ENCODE peak calls at places on chromosomes 12 and 14, in ten cellular contexts. Q is GM23338, H is Panc1, C is H1, K is stomach, Y is spleen, N is upper lobe of left lung, D is HCT116, R is breast epithelium, E is HepG2. M is an unnamed sample.

GRCh38 chr12:69732088-69732487 is 6.6 kb upstream of the RAB3IP start:
- DNase-seq in Q (no peak), K (no peak), C (no peak), D (no peak), E (no peak), Y (no peak), N (no peak), H (no peak), R (no peak), M (no peak)

GRCh38 chr14:77989441-77989891 is 180.7 kb upstream of the NRXN3 start:
- DNase-seq in R (no peak), C (no peak), N (no peak), H (no peak), D (no peak), Q (no peak), E (no peak), Y (no peak), K (no peak), M (no peak)

GRCh38 chr14:69868363-69868963 is 10.8 kb upstream of the SMOC1 start:
- DNase-seq in N (no peak), E (no peak), Y (no peak), D (no peak), Q (no peak), H (no peak), K (no peak), R (no peak), C (no peak), M (no peak)

GRCh38 chr14:97350894-97351713 is 553.9 kb downstream of the VRK1 start:
- DNase-seq in Q (no peak), R (no peak), E (no peak), K (peak), Y (no peak), C (no peak), N (no peak), D (no peak), H (no peak), M (no peak)

GRCh38 chr14:91310620-91311283 is 66.2 kb upstream of the GPR68 start:
- DNase-seq in K (no peak), Q (no peak), D (no peak), N (no peak), E (no peak), R (no peak), Y (no peak), C (no peak), H (no peak), M (no peak)

GRCh38 chr12:6554168-6554989 is 1.5 kb downstream of the IFFO1 start:
- DNase-seq in K (peak), D (peak), C (no peak), Q (peak), N (peak), H (no peak), Y (peak), R (no peak), E (peak), M (peak)

GRCh38 chr12:27615331-27615891 is 80.8 kb upstream of the REP15 start:
- DNase-seq in E (no peak), Y (no peak), R (no peak), N (no peak), K (no peak), C (no peak), D (peak), H (no peak), Q (no peak), M (no peak)

GRCh38 chr14:70809238-70810214 is at the start of gene MAP3K9:
- DNase-seq in H (peak), Q (peak), E (peak), N (peak), Y (peak), D (peak), K (peak), C (peak), R (peak), M (peak)

GRCh38 chr14:64918216-64918615 is 4.0 kb downstream of the CHURC1 start:
- DNase-seq in K (no peak), H (no peak), D (no peak), C (no peak), E (no peak), N (no peak), Q (no peak), Y (no peak), R (no peak), M (no peak)

GRCh38 chr12:11651377-11651776 is 1.9 kb downstream of the ETV6 start:
- DNase-seq in K (no peak), E (no peak), R (no peak), C (no peak), Y (no peak), Q (no peak), D (no peak), H (no peak), N (no peak), M (no peak)

GRCh38 chr14:103056322-103057027 is 874 bp downstream of the CDC42BPB start:
- DNase-seq in R (no peak), H (no peak), Y (peak), E (no peak), N (peak), Q (peak), D (no peak), C (no peak), K (peak), M (peak)

DNA sequence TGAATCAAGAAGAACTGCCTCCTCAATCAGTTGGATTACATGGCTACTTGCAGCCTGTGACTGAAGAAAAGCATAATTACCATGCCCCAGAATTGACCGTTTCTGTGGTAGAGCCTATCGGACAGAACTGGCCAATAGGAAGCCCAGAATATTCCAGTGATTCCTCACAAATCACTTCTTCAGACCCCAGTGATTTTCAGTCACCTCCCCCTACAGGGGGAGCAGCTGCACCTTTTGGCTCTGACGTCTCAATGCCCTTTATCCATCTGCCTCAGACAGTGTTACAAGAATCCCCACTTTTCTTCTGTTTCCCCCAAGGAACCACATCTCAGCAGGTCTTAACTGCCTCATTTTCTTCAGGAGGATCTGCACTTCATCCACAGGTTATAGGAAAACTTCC is 80.8 kb downstream of the RAD52 start:
- DNase-seq in C (no peak), N (no peak), R (no peak), Q (peak), H (no peak), D (no peak), Y (no peak), E (no peak), K (no peak), M (no peak)
- TF ChIP-seq CTCF in C (no peak), N (no peak), R (no peak), Q (peak), H (peak), D (no peak), Y (no peak), E (peak), K (no peak), M (no peak)

DNA sequence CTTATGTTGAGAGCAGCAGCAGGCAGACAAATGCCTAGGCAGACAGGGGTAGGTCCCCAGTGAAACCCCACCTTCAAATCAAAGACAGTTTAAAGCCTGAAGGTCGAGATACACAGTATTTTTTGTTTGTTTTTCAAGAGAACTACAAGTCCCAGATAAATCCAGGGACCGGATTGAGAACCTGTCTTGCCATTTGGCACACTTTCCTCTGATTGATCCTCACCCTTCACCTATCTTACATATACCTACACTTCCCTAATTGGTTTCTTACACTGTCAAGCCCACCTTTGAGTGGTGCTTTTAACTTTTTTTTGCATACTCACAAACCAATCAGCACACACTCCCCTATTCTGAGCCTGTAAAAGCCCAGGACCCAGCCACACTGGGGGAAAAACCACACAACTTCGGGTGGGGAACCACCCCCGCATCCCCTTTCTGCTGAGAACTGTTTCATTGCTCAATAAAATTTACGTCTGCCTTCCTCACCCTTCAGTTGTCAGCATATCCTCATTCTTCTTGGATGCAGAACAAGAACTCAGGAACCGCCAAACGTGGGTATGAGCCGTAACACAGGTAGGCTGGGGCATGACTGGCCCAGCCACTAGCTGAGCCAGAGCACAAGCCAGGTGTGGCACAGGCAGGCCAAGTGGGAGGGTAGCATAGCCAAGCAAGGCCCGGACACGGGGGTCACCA is 11.1 kb downstream of the DICER1 start:
- DNase-seq in K (no peak), H (no peak), C (no peak), N (peak), Q (no peak), D (no peak), E (no peak), R (peak), Y (peak), M (no peak)
- TF ChIP-seq POLR2AphosphoS5 in K (no peak), H (no peak), C (no peak), N (no peak), Q (no peak), D (no peak), E (no peak), R (no peak), Y (peak), M (no peak)

DNA sequence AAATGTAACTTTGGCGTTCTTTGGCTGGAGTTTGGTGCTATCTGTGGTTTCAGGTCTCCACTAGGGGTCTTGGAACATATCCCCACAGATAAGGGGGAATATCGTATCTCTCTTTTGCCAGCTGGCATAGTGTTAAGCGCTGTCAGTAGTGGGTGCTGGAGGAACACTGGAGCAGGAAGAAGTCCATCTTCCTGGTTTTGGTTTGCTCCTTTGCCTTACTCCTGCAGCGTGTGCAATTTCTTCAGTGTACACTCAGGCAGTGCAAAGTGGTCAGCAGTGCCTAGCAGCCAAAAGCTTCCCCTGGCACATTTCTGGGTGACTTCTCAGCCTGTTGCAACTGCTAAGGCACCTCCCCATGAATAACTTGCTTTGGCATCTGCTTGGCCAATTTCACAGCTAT is 11.7 kb upstream of the RIPK3 start:
- DNase-seq in Y (no peak), N (no peak), C (no peak), D (no peak), R (no peak), K (no peak), H (no peak), Q (peak), E (no peak), M (peak)
- TF ChIP-seq CTCF in Y (no peak), N (no peak), C (peak), D (no peak), R (no peak), K (no peak), H (no peak), Q (peak), E (peak), M (no peak)

GRCh38 chr14:104428333-104428851 is 151.2 kb upstream of the C14orf180 start:
- DNase-seq in D (no peak), Q (no peak), R (no peak), N (peak), Y (no peak), E (no peak), H (no peak), C (no peak), K (peak), M (no peak)

GRCh38 chr14:104427126-104427851 is 152.3 kb upstream of the C14orf180 start:
- DNase-seq in Y (no peak), K (peak), Q (no peak), N (no peak), H (no peak), R (no peak), D (no peak), E (no peak), C (no peak), M (no peak)

GRCh38 chr14:104428860-104429259 is 150.7 kb upstream of the C14orf180 start:
- DNase-seq in C (no peak), N (no peak), E (no peak), H (no peak), Y (no peak), R (no peak), D (no peak), K (no peak), Q (no peak), M (no peak)

GRCh38 chr14:104431351-104431928 is 148.1 kb upstream of the C14orf180 start:
- DNase-seq in N (no peak), Q (no peak), D (no peak), E (no peak), H (no peak), K (no peak), Y (no peak), R (no peak), C (no peak), M (no peak)

DNA sequence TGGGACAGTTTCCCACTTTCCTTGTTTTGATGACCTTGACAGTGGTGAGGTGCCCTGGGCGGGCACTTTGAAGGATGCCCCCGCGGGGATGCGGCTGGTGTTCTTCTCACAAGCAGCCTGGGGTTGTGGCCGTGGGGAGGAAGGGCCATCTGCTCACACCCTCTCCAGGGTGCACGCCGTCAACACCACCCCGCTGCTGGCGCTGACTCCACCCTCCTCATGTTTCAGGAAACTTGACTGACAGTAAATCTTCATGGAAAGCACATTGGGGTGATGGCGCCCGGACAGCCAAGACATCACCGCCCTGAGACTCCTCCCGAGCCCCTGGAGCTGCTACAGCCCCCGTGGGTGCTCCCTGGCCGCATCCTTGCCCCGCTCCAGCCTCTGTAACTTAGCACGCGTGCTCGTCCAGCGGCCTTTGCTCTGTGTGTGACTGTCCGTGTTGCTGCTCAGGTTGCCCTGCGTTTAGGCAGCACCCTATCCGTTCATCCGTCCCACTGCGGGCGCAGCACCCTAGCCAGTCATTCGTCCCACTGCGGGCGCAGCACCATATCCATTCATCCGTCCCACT is 150.2 kb upstream of the C14orf180 start:
- DNase-seq in C (no peak), R (no peak), Y (no peak), H (no peak), K (no peak), N (no peak), D (no peak), E (no peak), Q (no peak), M (no peak)
- TF ChIP-seq POLR2AphosphoS5 in C (no peak), R (no peak), Y (no peak), H (no peak), K (no peak), N (no peak), D (no peak), E (no peak), Q (no peak), M (no peak)

GRCh38 chr14:44847910-44848309 is 113.8 kb downstream of the KLHL28 start:
- DNase-seq in R (no peak), D (no peak), Y (no peak), N (no peak), E (no peak), H (no peak), Q (no peak), C (no peak), K (no peak), M (no peak)

DNA sequence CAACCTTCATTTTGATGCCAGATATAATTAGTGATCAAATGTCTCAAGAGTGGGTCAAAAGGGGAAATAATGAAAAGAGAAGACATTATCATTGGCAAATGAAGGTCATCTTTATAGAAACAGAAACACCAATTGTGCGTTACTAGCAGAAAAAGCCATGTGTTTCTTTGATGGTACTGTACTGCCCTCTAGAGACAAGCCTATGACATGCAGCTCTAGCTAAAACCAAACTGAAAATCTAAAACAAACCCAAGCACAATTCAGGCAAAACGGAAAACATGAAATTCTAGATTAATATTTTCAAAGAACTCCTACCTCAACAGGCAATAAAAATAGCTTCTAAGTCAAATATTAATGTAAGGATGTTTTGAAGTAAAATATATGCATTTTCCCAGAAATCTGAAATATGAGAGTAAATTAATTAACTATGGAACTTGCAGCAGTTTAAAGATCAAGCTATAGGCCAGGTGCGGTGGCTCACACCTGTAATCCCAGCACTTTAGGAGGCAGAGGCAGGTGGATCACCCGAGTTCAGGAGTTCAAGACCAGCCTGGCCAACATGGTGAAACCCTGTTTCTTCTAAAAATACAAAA is 115.4 kb downstream of the KLHL28 start:
- DNase-seq in K (no peak), D (peak), Q (peak), H (peak), N (no peak), E (peak), Y (no peak), C (no peak), R (no peak), M (peak)
- TF ChIP-seq CTCF in K (no peak), D (peak), Q (peak), H (peak), N (peak), E (peak), Y (peak), C (peak), R (peak), M (peak)

DNA sequence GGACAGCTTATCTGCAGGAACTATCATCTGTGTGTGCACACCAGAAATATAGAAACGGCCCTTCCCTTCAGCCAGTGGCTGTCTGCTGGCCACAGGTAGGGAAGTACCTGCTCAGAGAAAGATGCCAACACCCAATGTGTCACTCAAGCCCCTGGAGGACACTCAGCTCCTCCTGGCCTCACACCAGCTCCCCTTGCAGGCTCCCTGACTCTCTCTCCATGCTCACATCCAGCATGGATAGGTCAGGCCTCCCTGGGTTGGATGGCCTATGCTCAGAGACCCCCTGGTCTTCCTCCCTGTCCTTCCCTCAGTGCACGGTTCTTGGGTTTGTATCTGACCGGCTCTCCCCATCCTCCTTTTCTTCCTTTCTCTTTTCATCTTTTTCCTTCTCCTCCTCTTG is 202.1 kb downstream of the BCL11B start:
- DNase-seq in R (no peak), K (no peak), Y (no peak), C (no peak), E (no peak), Q (no peak), H (no peak), N (no peak), D (no peak), M (no peak)
- TF ChIP-seq POLR2AphosphoS5 in R (no peak), K (no peak), Y (no peak), C (no peak), E (no peak), Q (no peak), H (no peak), N (no peak), D (no peak), M (no peak)

GRCh38 chr14:36580856-36581831 is 1.3 kb downstream of the NKX2-8 start:
- DNase-seq in Y (no peak), C (no peak), K (no peak), H (no peak), E (no peak), R (no peak), Q (peak), D (no peak), N (peak), M (peak)
- TF ChIP-seq CTCF in Y (no peak), C (peak), K (no peak), H (no peak), E (no peak), R (no peak), Q (no peak), D (no peak), N (no peak), M (no peak)

GRCh38 chr12:132703611-132704010 is 7.0 kb upstream of the PGAM5 start:
- DNase-seq in R (no peak), C (no peak), N (no peak), K (no peak), Q (no peak), Y (no peak), D (no peak), E (no peak), H (no peak), M (no peak)
- TF ChIP-seq POLR2AphosphoS5 in R (no peak), C (no peak), N (no peak), K (no peak), Q (no peak), Y (no peak), D (no peak), E (no peak), H (no peak), M (no peak)